ENCODE peak calls at places on chromosome X, in nine cellular contexts. F is stimulated activated CD4-positive, alpha-beta T cell treated with anti-CD3 and anti-CD28 coated beads, Interleukin-4, amount 100 ng/mL, for 48 hours; M is kidney tubule cell; J is NCI-H510A treated with DMSO at 0.1 percent for 48 hours; Y is NCI-H774; W is GM04504; Z is activated T-helper 1 cell treated with anti-CD3 and anti-CD28 coated beads, Interleukin-12 subunit alpha, Interleukin-12 subunit beta, Interleukin-2, Interleukin-4 antibody, amounts not matched to agents 30 ng/mL and 10 ng/mL and 1 ng/mL, durations not matched to agents 14 hours and 24 hours and 36 hours; P is astrocyte; L is HT-29. X is an unnamed sample.

GRCh38 chrX:150958177-150958576 is 25.0 kb upstream of the HMGB3 start:
- DNase-seq in F (no peak), M (no peak), J (peak; percentile 16), Y (peak; percentile 7), W (no peak), Z (no peak), P (no peak), L (no peak), X (peak; percentile 47)

GRCh38 chrX:633655-634305 is 3.2 kb downstream of the SHOX start:
- DNase-seq in F (no peak), M (no peak), J (no peak), Y (no peak), W (no peak), Z (no peak), P (no peak), L (no peak), X (no peak)

GRCh38 chrX:154719132-154719675 is 31.7 kb downstream of the GAB3 start:
- DNase-seq in F (no peak), M (peak; percentile 70), J (no peak), Y (no peak), W (no peak), Z (peak; percentile 45), P (peak; percentile 81), L (no peak), X (no peak)

GRCh38 chrX:38287669-38288068 is 39.6 kb downstream of the RPGR start:
- DNase-seq in F (no peak), M (no peak), J (no peak), Y (no peak), W (no peak), Z (no peak), P (no peak), L (no peak), X (no peak)

GRCh38 chrX:20042221-20042620 is 51.4 kb upstream of the BCLAF3 start:
- DNase-seq in F (no peak), M (no peak), J (no peak), Y (no peak), W (no peak), Z (no peak), P (no peak), L (no peak), X (no peak)

GRCh38 chrX:13684361-13684760 is 4.6 kb upstream of the RAB9A start:
- DNase-seq in F (no peak), M (no peak), J (no peak), Y (no peak), W (no peak), Z (no peak), P (no peak), L (no peak), X (no peak)

GRCh38 chrX:40100141-40100536 is 2.4 kb upstream of the BCOR start:
- DNase-seq in F (no peak), M (peak; percentile 43), J (no peak), Y (peak; percentile 39), W (no peak), Z (no peak), P (no peak), L (peak; percentile 33), X (peak; percentile 27)

GRCh38 chrX:23727206-23727605 is 15.9 kb downstream of the ACOT9 start:
- DNase-seq in F (no peak), M (no peak), J (no peak), Y (no peak), W (no peak), Z (no peak), P (no peak), L (no peak), X (no peak)

GRCh38 chrX:50072110-50072509 is 128.7 kb downstream of the AKAP4 start:
- DNase-seq in F (no peak), M (no peak), J (no peak), Y (no peak), W (no peak), Z (no peak), P (no peak), L (no peak), X (no peak)

GRCh38 chrX:12929701-12930100 is 23.3 kb downstream of the TLR8 start:
- DNase-seq in F (no peak), M (peak; percentile 21), J (no peak), Y (no peak), W (no peak), Z (no peak), P (no peak), L (no peak), X (no peak)

GRCh38 chrX:152600853-152601635 is 36.7 kb upstream of the GABRQ start:
- DNase-seq in F (no peak), M (no peak), J (peak; percentile 55), Y (peak; percentile 9), W (no peak), Z (no peak), P (peak; percentile 3), L (no peak), X (peak; percentile 63)

GRCh38 chrX:45716747-45717146 is 516.1 kb upstream of the DIPK2B start:
- DNase-seq in F (no peak), M (no peak), J (no peak), Y (no peak), W (peak; percentile 35), Z (no peak), P (no peak), L (no peak), X (no peak)

GRCh38 chrX:49838374-49838773 is 9.3 kb downstream of the PAGE4 start:
- DNase-seq in F (no peak), M (peak; percentile 44), J (peak; percentile 21), Y (no peak), W (peak; percentile 3), Z (no peak), P (peak; percentile 2), L (peak; percentile 59), X (peak; percentile 71)

GRCh38 chrX:20263474-20263873 is 3.2 kb downstream of the RPS6KA3 start:
- DNase-seq in F (no peak), M (peak; percentile 14), J (no peak), Y (no peak), W (no peak), Z (no peak), P (peak; percentile 51), L (no peak), X (peak; percentile 38)

GRCh38 chrX:125202486-125203378 is 116.9 kb upstream of the TEX13C start:
- DNase-seq in F (no peak), M (no peak), J (peak; percentile 40), Y (peak; percentile 35), W (no peak), Z (no peak), P (no peak), L (no peak), X (peak; percentile 63)

GRCh38 chrX:118594697-118595420 is 99.2 kb downstream of the DOCK11 start:
- DNase-seq in F (no peak), M (no peak), J (no peak), Y (no peak), W (no peak), Z (no peak), P (no peak), L (no peak), X (no peak)

GRCh38 chrX:39201305-39201990 is 400.2 kb downstream of the MID1IP1 start:
- DNase-seq in F (no peak), M (peak; percentile 72), J (no peak), Y (no peak), W (no peak), Z (no peak), P (peak; percentile 87), L (no peak), X (peak; percentile 4)

GRCh38 chrX:56764975-56765791 is 36.1 kb downstream of the NBDY start:
- DNase-seq in F (no peak), M (no peak), J (no peak), Y (no peak), W (no peak), Z (no peak), P (no peak), L (no peak), X (no peak)

GRCh38 chrX:47501226-47502071 is 18.4 kb upstream of the ZNF41 start:
- DNase-seq in F (no peak), M (no peak), J (no peak), Y (no peak), W (no peak), Z (no peak), P (peak; percentile 57), L (no peak), X (no peak)

GRCh38 chrX:70476934-70477733 is 32.5 kb downstream of the DLG3 start:
- DNase-seq in F (no peak), M (peak; percentile 84), J (peak; percentile 17), Y (peak; percentile 34), W (no peak), Z (no peak), P (peak; percentile 71), L (peak; percentile 89), X (peak; percentile 81)

GRCh38 chrX:150438165-150438564 is 75.0 kb downstream of the MAMLD1 start:
- DNase-seq in F (no peak), M (no peak), J (no peak), Y (no peak), W (peak; percentile 22), Z (no peak), P (no peak), L (no peak), X (no peak)

GRCh38 chrX:132219343-132219768 is at the start of gene RAP2C:
- DNase-seq in F (peak; percentile 15), M (peak; percentile 75), J (peak; percentile 55), Y (peak; percentile 61), W (no peak), Z (peak; percentile 25), P (peak; percentile 34), L (peak; percentile 86), X (peak; percentile 91)

GRCh38 chrX:19535481-19535880 is 20.2 kb upstream of the MAP3K15 start:
- DNase-seq in F (no peak), M (peak; percentile 17), J (peak; percentile 0), Y (no peak), W (no peak), Z (no peak), P (no peak), L (peak; percentile 32), X (peak; percentile 82)

GRCh38 chrX:53048169-53049126 is at the start of gene GPR173:
- DNase-seq in F (no peak), M (peak; percentile 37), J (peak; percentile 58), Y (peak; percentile 33), W (peak; percentile 35), Z (no peak), P (peak; percentile 62), L (no peak), X (peak; percentile 63)

X was measured in DMS53.